ENCODE peak calls at places on chromosomes 3 and 15, in seven cellular contexts. L is BE2C, M is GM13977, J is T-helper 2 cell, K is HuH-7.5, P is T-helper 17 cell, W is mucosa of descending colon. S is an unnamed sample.
A peak's percentile ranks its signal among the peaks of the same experiment; 100 is the strongest.

GRCh38 chr3:140954576-140954975 is 12.9 kb downstream of the SLC25A36 start:
- DNase-seq in L (no peak), M (no peak), J (no peak), K (no peak), P (no peak), W (no peak), S (no peak)

GRCh38 chr3:58099850-58100249 is 91.6 kb downstream of the FLNB start:
- DNase-seq in L (no peak), M (no peak), J (no peak), K (no peak), P (no peak), W (no peak), S (no peak)

GRCh38 chr3:149245738-149246451 is 24.3 kb upstream of the CP start:
- DNase-seq in L (no peak), M (peak; percentile 27), J (peak; percentile 29), K (no peak), P (no peak), W (no peak), S (no peak)

GRCh38 chr3:61524933-61525332 is 36.4 kb upstream of the PTPRG start:
- DNase-seq in L (no peak), M (no peak), J (no peak), K (no peak), P (no peak), W (no peak), S (no peak)

GRCh38 chr3:64493149-64493548 is 194.7 kb downstream of the ADAMTS9 start:
- DNase-seq in L (no peak), M (no peak), J (no peak), K (no peak), P (no peak), W (no peak), S (no peak)

GRCh38 chr3:194379231-194379630 is 9.7 kb upstream of the LRRC15 start:
- DNase-seq in L (no peak), M (no peak), J (no peak), K (no peak), P (no peak), W (no peak), S (no peak)

GRCh38 chr3:157126365-157126764 is 33.6 kb downstream of the CCNL1 start:
- DNase-seq in L (no peak), M (no peak), J (no peak), K (no peak), P (no peak), W (no peak), S (no peak)

GRCh38 chr3:66423791-66424190 is 77.0 kb downstream of the LRIG1 start:
- DNase-seq in L (no peak), M (no peak), J (no peak), K (no peak), P (no peak), W (no peak), S (no peak)

GRCh38 chr15:40523611-40524010 is 41.2 kb downstream of the CCDC32 start:
- DNase-seq in L (no peak), M (no peak), J (no peak), K (no peak), P (no peak), W (no peak), S (no peak)

GRCh38 chr15:101000271-101000681 is 81.1 kb downstream of the LRRK1 start:
- DNase-seq in L (no peak), M (no peak), J (no peak), K (no peak), P (no peak), W (no peak), S (no peak)

GRCh38 chr3:46496745-46497555 is 826 bp upstream of the RTP3 start:
- DNase-seq in L (peak; percentile 13), M (no peak), J (peak; percentile 47), K (no peak), P (peak; percentile 41), W (no peak), S (no peak)

GRCh38 chr3:86653801-86654200 is 337.1 kb downstream of the VGLL3 start:
- DNase-seq in L (no peak), M (no peak), J (no peak), K (no peak), P (no peak), W (no peak), S (no peak)

GRCh38 chr3:13927295-13927694 is 47.4 kb upstream of the WNT7A start:
- DNase-seq in L (no peak), M (no peak), J (no peak), K (no peak), P (no peak), W (no peak), S (no peak)

GRCh38 chr3:63400259-63400860 is 122.3 kb downstream of the SYNPR start:
- DNase-seq in L (no peak), M (no peak), J (no peak), K (no peak), P (no peak), W (no peak), S (no peak)

GRCh38 chr15:69172854-69173253 is 12.4 kb downstream of the GLCE start:
- DNase-seq in L (no peak), M (no peak), J (no peak), K (no peak), P (no peak), W (no peak), S (no peak)

GRCh38 chr15:38205502-38206235 is 47.0 kb upstream of the SPRED1 start:
- DNase-seq in L (no peak), M (no peak), J (no peak), K (no peak), P (no peak), W (no peak), S (no peak)

GRCh38 chr3:25603703-25604102 is 61.0 kb downstream of the TOP2B start:
- DNase-seq in L (no peak), M (no peak), J (no peak), K (no peak), P (no peak), W (no peak), S (no peak)

GRCh38 chr3:160081958-160082533 is 93.4 kb downstream of the IL12A start:
- DNase-seq in L (no peak), M (no peak), J (peak; percentile 5), K (no peak), P (no peak), W (no peak), S (no peak)

GRCh38 chr15:52392008-52392687 is 96.5 kb upstream of the MYO5C start:
- DNase-seq in L (no peak), M (no peak), J (peak; percentile 65), K (no peak), P (no peak), W (no peak), S (no peak)

GRCh38 chr3:194224536-194224935 is 88.6 kb downstream of the HES1 start:
- DNase-seq in L (no peak), M (no peak), J (peak; percentile 62), K (no peak), P (no peak), W (no peak), S (no peak)

GRCh38 chr15:100615801-100616200 is 13.4 kb downstream of the ASB7 start:
- DNase-seq in L (no peak), M (no peak), J (no peak), K (no peak), P (no peak), W (no peak), S (no peak)

GRCh38 chr3:15936347-15936746 is 138.6 kb upstream of the ANKRD28 start:
- DNase-seq in L (no peak), M (no peak), J (no peak), K (no peak), P (no peak), W (no peak), S (no peak)